ENCODE peak calls at places on chromosomes 7 and 10, in six cellular contexts. B is lung, R is stomach, A is psoas muscle, J is right lobe of liver, U is cardiac muscle cell. H is an unnamed sample.

GRCh38 chr10:5832946-5833345 is 19.7 kb upstream of the GDI2 start:
- DNase-seq in R (peak; percentile 85), B (peak; percentile 31), A (no peak), U (no peak), J (no peak), H (no peak)

GRCh38 chr7:102874166-102874829 is 38.5 kb upstream of the LRRC17 start:
- DNase-seq in R (no peak), J (no peak), U (no peak), B (no peak), A (no peak), H (no peak)

GRCh38 chr7:96649981-96650380 is 59.7 kb downstream of the SEM1 start:
- DNase-seq in R (no peak), A (no peak), J (no peak), B (no peak), U (no peak), H (no peak)

GRCh38 chr10:93180402-93181040 is 106.8 kb downstream of the CYP26A1 start:
- DNase-seq in B (no peak), R (no peak), A (peak; percentile 75), J (no peak), U (no peak), H (no peak)

GRCh38 chr7:74625446-74625845 is 32.1 kb upstream of the GTF2I start:
- DNase-seq in A (no peak), U (no peak), B (no peak), J (no peak), R (no peak), H (no peak)

GRCh38 chr7:139992353-139993054 is 70.2 kb downstream of the PARP12 start:
- DNase-seq in U (peak; percentile 20), J (no peak), A (no peak), B (no peak), R (no peak), H (no peak)

GRCh38 chr10:31977440-31978157 is 49.0 kb upstream of the ARHGAP12 start:
- DNase-seq in A (no peak), U (no peak), J (no peak), B (no peak), R (no peak), H (no peak)

GRCh38 chr7:32479574-32480200 is 10.5 kb downstream of the LSM5 start:
- DNase-seq in J (no peak), R (no peak), B (no peak), U (peak; percentile 56), A (no peak), H (no peak)

GRCh38 chr7:146002431-146003078 is 114.0 kb upstream of the CNTNAP2 start:
- DNase-seq in J (no peak), B (no peak), A (no peak), R (no peak), U (no peak), H (no peak)

GRCh38 chr7:106824458-106824857 is 40.6 kb upstream of the PIK3CG start:
- DNase-seq in J (no peak), B (no peak), R (no peak), U (no peak), A (no peak), H (no peak)

DNA sequence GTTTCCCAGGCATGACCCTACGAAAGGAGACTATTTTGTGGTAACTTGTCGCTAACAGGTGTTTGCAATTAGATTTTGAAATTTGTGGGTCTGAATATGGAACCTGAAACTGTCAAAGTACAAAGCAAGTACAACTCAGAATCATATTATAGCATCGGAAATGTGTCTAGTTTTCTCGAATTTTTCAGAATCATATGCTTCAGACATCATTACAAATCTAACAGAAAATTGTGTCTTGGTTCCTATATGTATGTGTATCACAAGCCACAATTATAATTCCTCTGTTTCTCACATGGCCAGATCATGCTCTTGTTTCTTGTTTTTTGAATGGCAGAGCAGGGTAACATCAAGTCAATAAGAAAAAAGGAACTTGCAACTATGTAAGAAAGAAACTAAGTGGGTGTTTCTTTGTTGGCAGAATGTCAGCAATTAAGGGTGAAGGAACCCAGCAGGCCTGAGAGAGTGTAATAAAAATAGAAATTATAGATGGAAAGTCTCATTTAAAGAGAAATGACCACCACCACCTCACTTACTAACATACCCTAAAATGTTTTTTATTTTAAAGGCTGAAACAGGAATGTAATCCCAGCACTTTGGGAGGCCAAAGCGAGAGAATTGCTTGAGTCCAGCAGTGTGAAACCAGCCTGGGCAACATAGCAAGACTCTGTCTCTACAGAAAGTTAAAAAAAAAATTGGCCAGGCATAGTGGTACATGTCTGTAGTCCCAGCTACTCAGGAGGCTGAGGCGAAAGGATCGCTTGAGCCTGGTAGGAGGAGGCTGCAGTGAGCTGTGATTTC is 51.3 kb downstream of the PRTFDC1 start:
- DNase-seq in R (no peak), B (no peak), J (no peak), A (no peak), U (no peak), H (no peak)
- TF ChIP-seq CTCF in R (no peak), B (no peak), J (no peak), A (no peak), U (no peak), H (no peak)

GRCh38 chr7:134365341-134366054 is 48.8 kb upstream of the SLC35B4 start:
- DNase-seq in J (no peak), A (no peak), B (no peak), R (no peak), U (no peak), H (no peak)

GRCh38 chr7:134366481-134366880 is 49.8 kb upstream of the SLC35B4 start:
- DNase-seq in B (no peak), U (no peak), R (no peak), J (no peak), A (no peak), H (no peak)

GRCh38 chr7:134368851-134369533 is 52.3 kb upstream of the SLC35B4 start:
- DNase-seq in R (peak; percentile 64), U (no peak), J (peak; percentile 28), A (no peak), B (no peak), H (no peak)

GRCh38 chr7:134370135-134370534 is 53.4 kb upstream of the SLC35B4 start:
- DNase-seq in B (no peak), R (no peak), U (no peak), J (no peak), A (no peak), H (no peak)

GRCh38 chr7:134367956-134368749 is 51.4 kb upstream of the SLC35B4 start:
- DNase-seq in A (no peak), U (no peak), B (no peak), R (no peak), J (no peak), H (no peak)
- TF ChIP-seq CTCF in A (no peak), U (no peak), B (no peak), R (no peak), J (no peak), H (no peak)

GRCh38 chr10:70106958-70107791 is 25.4 kb downstream of the AIFM2 start:
- DNase-seq in J (no peak), B (no peak), U (peak; percentile 44), A (no peak), R (no peak), H (no peak)
- TF ChIP-seq CTCF in J (peak; percentile 16), B (no peak), U (peak; percentile 57), A (peak; percentile 34), R (peak; percentile 34), H (peak; percentile 75)

GRCh38 chr10:110042181-110042580 is 34.4 kb downstream of the ADD3 start:
- DNase-seq in U (no peak), J (no peak), R (no peak), A (no peak), B (no peak), H (no peak)
- TF ChIP-seq CTCF in U (no peak), J (no peak), R (no peak), A (no peak), B (no peak), H (no peak)

DNA sequence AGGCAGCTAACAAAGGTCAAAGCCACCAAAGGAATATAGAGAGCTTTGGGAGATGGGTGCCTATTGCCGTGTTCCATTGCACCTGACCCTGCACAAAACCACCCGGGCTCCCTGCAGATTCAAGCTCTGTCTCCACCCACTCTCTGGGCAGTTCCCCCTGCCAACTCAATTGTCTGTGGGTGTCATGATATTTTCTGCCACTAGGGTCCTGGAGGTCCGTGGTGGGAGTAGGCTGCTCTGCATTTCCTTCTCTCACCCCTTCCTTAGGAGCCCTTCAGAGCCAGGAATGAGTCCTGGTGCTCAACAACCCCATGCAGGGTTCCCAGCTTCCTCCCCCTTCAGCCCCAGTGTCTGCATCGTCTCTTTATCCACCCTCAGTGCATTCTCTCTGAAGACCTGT is 34.1 kb downstream of the PNLIPRP2 start:
- DNase-seq in R (no peak), U (no peak), J (no peak), B (no peak), A (no peak), H (no peak)
- TF ChIP-seq CTCF in R (no peak), U (peak; percentile 21), J (no peak), B (no peak), A (no peak), H (peak; percentile 65)

GRCh38 chr10:21498416-21498815 is 27.1 kb downstream of the SKIDA1 start:
- DNase-seq in A (no peak), U (no peak), B (no peak), J (no peak), R (no peak), H (no peak)

GRCh38 chr10:21497177-21497807 is 28.2 kb downstream of the SKIDA1 start:
- DNase-seq in B (peak; percentile 93), R (peak; percentile 94), U (peak; percentile 99), J (peak; percentile 98), A (peak; percentile 92), H (peak; percentile 92)

GRCh38 chr10:21495002-21495685 is 30.3 kb downstream of the SKIDA1 start:
- DNase-seq in B (no peak), J (peak; percentile 26), A (no peak), R (no peak), U (no peak), H (no peak)

GRCh38 chr10:21495686-21496284 is 29.7 kb downstream of the SKIDA1 start:
- DNase-seq in R (peak; percentile 87), U (peak; percentile 93), A (peak; percentile 91), B (peak; percentile 84), J (peak; percentile 91), H (peak; percentile 97)

DNA sequence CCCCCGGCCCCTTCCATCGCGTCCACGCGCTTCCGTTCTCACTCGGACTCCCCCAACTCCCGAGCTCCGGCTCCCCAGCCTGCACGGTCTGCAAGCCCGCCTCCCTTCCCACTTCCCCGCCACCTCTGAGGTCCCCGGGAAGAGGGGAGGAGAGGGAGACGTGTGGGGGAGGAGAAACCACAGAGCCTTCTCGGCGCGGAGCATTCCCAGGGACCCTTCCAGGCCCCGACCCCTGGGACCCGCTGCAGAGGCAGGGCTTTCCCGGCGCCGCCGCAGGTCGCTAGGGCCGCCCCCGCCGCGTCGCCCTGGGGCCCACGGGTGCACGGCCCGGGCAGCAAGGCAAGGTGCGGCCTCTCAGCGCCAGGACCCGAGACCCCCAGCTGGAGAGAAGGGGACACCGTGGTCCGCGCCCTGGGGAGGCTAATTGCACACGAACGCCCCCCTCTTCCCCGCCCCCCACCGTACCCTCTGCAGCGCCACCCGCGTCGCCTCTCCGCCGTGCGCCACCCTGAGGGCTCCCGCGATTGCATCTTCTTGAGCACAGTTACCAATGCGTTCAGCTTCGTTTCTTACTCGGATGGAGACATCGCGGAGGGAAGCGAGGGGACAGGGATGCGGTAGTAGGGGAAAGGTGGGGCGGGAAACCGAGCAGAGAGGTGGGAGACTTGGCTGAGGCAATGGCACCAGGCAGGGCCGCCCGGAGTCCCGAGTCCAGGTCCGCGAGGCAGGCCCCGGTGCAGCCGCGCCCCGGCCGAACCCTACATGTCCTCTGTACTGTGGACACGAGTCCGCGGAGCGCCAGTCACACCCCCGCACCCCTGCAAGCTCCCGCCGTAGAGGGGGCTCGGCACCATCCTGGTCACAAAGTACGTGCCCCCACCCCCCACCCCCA is 29.0 kb downstream of the SKIDA1 start:
- DNase-seq in A (peak; percentile 70), J (peak; percentile 74), R (peak; percentile 34), B (peak; percentile 46), U (peak; percentile 77), H (peak; percentile 78)
- TF ChIP-seq CTCF in A (peak; percentile 16), J (peak; percentile 20), R (no peak), B (no peak), U (peak; percentile 38), H (peak; percentile 36)

H was measured in type B pancreatic cell.